ENCODE peak calls at places on chromosomes 11 and 22, in six cellular contexts. Z, S, D, R, C and K are unnamed samples. For H3K4me1, the result is how much of the 10 kb centered on the place peaks cover.

GRCh38 chr11:45155058-45155551 is 8.7 kb downstream of the PRDM11 start:
- ATAC-seq in Z (no peak), S (no peak), D (no peak), R (no peak), C (no peak), K (no peak)

GRCh38 chr22:43561421-43562178 is 149.8 kb downstream of the MPPED1 start:
- ATAC-seq in Z (peak), S (no peak), D (no peak), R (no peak), C (no peak), K (no peak)

GRCh38 chr11:78199015-78199652 is 10.4 kb downstream of the USP35 start:
- ATAC-seq in Z (no peak), S (no peak), D (no peak), R (no peak), C (no peak), K (no peak)

GRCh38 chr22:23820748-23821211 is 18.0 kb downstream of the DERL3 start:
- ATAC-seq in Z (no peak), S (no peak), D (no peak), R (no peak), C (peak), K (no peak)

GRCh38 chr22:22839570-22840314 is 47.9 kb upstream of the IGLL5 start:
- ATAC-seq in Z (no peak), S (no peak), D (no peak), R (no peak), C (no peak), K (no peak)

GRCh38 chr11:13119928-13120520 is 110.9 kb downstream of the RASSF10 start:
- ATAC-seq in Z (no peak), S (peak), D (no peak), R (no peak), C (no peak), K (no peak)

GRCh38 chr11:100585728-100586127 is 101.4 kb upstream of the ARHGAP42 start:
- ATAC-seq in Z (no peak), S (no peak), D (no peak), R (no peak), C (no peak), K (peak)

GRCh38 chr22:27534720-27535125 is 266.8 kb downstream of the MN1 start:
- ATAC-seq in Z (no peak), S (no peak), D (no peak), R (no peak), C (peak), K (peak)

GRCh38 chr22:44200855-44201550 is 20.3 kb downstream of the PARVG start:
- ATAC-seq in Z (no peak), S (no peak), D (no peak), R (no peak), C (no peak), K (peak)

GRCh38 chr11:106395716-106396349 is 318.4 kb downstream of the AASDHPPT start:
- ATAC-seq in Z (no peak), S (no peak), D (no peak), R (no peak), C (no peak), K (no peak)

GRCh38 chr22:20656516-20656901 is 117.4 kb upstream of the SERPIND1 start:
- ATAC-seq in Z (no peak), S (peak), D (no peak), R (no peak), C (no peak), K (no peak)

GRCh38 chr11:27514558-27514957 is 8.0 kb upstream of the LIN7C start:
- ATAC-seq in Z (no peak), S (no peak), D (no peak), R (peak), C (no peak), K (no peak)

GRCh38 chr22:46665151-46665695 is 45.0 kb downstream of the GRAMD4 start:
- ATAC-seq in Z (no peak), S (no peak), D (no peak), R (no peak), C (no peak), K (no peak)

GRCh38 chr22:20243176-20243544 is 25.0 kb downstream of the RTN4R start:
- ATAC-seq in Z (no peak), S (no peak), D (no peak), R (no peak), C (no peak), K (no peak)

GRCh38 chr11:132999031-132999430 is 533.3 kb downstream of the OPCML start:
- ATAC-seq in Z (no peak), S (no peak), D (no peak), R (no peak), C (no peak), K (no peak)

GRCh38 chr11:79956061-79956460 is 515.2 kb upstream of the TENM4 start:
- ATAC-seq in Z (no peak), S (no peak), D (no peak), R (no peak), C (no peak), K (no peak)

GRCh38 chr22:29152381-29153138 is 53.1 kb upstream of the EMID1 start:
- ATAC-seq in Z (peak), S (no peak), D (no peak), R (no peak), C (peak), K (peak)

GRCh38 chr11:101441747-101442146 is 142.1 kb downstream of the TRPC6 start:
- ATAC-seq in Z (peak), S (no peak), D (no peak), R (peak), C (peak), K (peak)

GRCh38 chr11:113904379-113905101 is at the start of gene HTR3B:
- ATAC-seq in Z (no peak), S (no peak), D (no peak), R (no peak), C (no peak), K (no peak)

GRCh38 chr22:21842946-21843345 is 24.5 kb downstream of the MAPK1 start:
- ATAC-seq in Z (no peak), S (no peak), D (no peak), R (no peak), C (no peak), K (no peak)

GRCh38 chr22:24894998-24895397 is 51.5 kb downstream of the LHFPL7 start:
- ATAC-seq in Z (peak), S (peak), D (peak), R (peak), C (peak), K (peak)

GRCh38 chr11:69909561-69910518 is 90.6 kb upstream of the FGF3 start:
- ATAC-seq in Z (no peak), S (peak), D (peak), R (no peak), C (no peak), K (no peak)

GRCh38 chr11:114026355-114026754 is 33.2 kb upstream of the ZBTB16 start:
- ATAC-seq in Z (no peak), S (peak), D (peak), R (no peak), C (peak), K (no peak)

GRCh38 chr11:102850973-102851745 is 7.8 kb upstream of the MMP3 start:
- ATAC-seq in Z (no peak), S (no peak), D (no peak), R (no peak), C (peak), K (no peak)

GRCh38 chr11:6209801-6210200 is 4.4 kb downstream of the C11orf42 start:
- ATAC-seq in Z (peak), S (no peak), D (no peak), R (no peak), C (peak), K (no peak)

GRCh38 chr11:59973097-59973496 is 9.3 kb downstream of the OOSP4A start:
- ATAC-seq in Z (no peak), S (no peak), D (no peak), R (no peak), C (no peak), K (no peak)

GRCh38 chr11:88348870-88349269 is 11.3 kb upstream of the CTSC start:
- ATAC-seq in Z (no peak), S (no peak), D (no peak), R (no peak), C (no peak), K (no peak)

GRCh38 chr11:94771951-94772350 is 3.8 kb downstream of the AMOTL1 start:
- ATAC-seq in Z (no peak), S (no peak), D (no peak), R (no peak), C (no peak), K (no peak)
- H3K4me1 ChIP-seq in Z (half or more), S (half or more), D (under half), R (under half), C (under half), K (half or more)

GRCh38 chr11:112615238-112615637 is 346.0 kb upstream of the NCAM1 start:
- ATAC-seq in Z (no peak), S (no peak), D (no peak), R (no peak), C (no peak), K (no peak)

GRCh38 chr11:112613051-112613972 is 347.9 kb upstream of the NCAM1 start:
- ATAC-seq in Z (peak), S (peak), D (peak), R (peak), C (peak), K (peak)

GRCh38 chr11:112612283-112612849 is 348.9 kb upstream of the NCAM1 start:
- ATAC-seq in Z (no peak), S (peak), D (no peak), R (no peak), C (no peak), K (no peak)

GRCh38 chr11:112616292-112617088 is 344.7 kb upstream of the NCAM1 start:
- ATAC-seq in Z (no peak), S (no peak), D (no peak), R (no peak), C (no peak), K (no peak)

DNA sequence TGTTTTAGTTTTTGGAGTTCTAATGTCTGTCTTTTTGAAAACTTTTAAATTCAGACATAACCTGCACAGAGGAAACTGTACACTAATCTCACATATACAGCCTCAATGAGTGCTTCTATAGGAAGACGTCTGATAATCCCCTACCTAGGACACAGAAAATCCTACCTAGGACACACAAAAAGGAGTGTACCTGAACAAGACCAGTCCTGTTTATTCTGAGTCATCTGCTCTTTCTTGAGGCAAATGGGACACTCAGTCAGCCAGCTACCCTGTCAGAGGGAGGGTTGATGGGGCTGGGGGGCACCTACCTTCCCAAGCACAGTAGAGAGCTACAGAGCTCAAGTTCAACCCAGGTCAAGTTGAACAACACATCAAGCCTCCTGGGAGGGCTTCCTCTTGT is 346.6 kb upstream of the NCAM1 start:
- ATAC-seq in Z (no peak), S (no peak), D (no peak), R (no peak), C (no peak), K (no peak)
- H3K4me1 ChIP-seq in Z (under half), S (under half), D (under half), R (under half), C (under half), K (under half)

DNA sequence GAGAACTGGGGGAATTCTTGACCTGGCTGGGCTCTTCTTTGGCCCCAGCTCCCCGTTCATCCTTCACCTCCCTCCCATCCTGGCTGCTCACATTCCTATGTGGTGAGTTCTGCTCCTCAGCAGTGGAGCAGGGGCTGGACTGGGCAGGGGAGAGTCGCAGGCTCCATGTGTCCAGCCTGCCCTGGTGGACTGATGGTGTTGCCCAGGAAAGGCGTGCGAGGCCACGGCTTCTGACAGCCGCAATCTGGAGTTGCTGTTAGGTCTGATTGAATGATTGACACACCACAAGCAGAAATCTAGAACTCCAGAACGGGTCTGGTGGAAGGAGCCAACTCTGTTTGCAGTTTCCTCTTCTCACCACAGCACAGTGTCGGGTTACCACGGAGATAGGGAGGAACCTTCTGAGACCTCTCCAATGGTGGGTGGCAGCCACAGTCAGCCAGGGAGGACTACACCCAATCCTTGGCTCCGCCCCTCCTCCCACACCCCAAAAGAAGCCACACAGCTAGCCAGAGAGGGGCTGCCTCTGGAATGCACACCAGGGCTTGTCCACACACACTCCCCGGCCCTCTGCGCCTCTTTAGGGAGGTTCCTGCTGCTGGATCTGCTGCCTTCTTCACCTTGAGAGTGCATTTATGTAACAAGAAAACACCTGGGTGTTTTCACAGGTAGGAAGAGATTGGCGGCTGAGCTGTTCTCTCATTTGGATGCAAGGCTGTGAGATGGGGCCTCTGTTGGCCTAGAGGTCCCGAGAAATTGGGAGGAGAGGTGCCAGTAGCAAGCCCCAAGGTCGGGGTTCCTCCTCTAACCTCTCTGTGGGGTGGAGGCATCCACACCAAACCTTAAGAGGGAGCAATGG is 56.4 kb upstream of the CD44 start:
- ATAC-seq in Z (peak), S (peak), D (peak), R (peak), C (peak), K (peak)
- H3K4me1 ChIP-seq in Z (under half), S (half or more), D (under half), R (under half), C (under half), K (half or more)

GRCh38 chr22:37193629-37194191 is 5.7 kb upstream of the C1QTNF6 start:
- ATAC-seq in Z (no peak), S (no peak), D (peak), R (no peak), C (peak), K (no peak)
- H3K4me1 ChIP-seq in Z (half or more), S (half or more), D (half or more), R (under half), C (under half), K (under half)

GRCh38 chr11:65524747-65525658 is at the start of gene SCYL1:
- ATAC-seq in Z (peak), S (peak), D (peak), R (peak), C (peak), K (peak)

GRCh38 chr11:65528819-65529350 is 4.0 kb downstream of the SCYL1 start:
- ATAC-seq in Z (no peak), S (no peak), D (no peak), R (no peak), C (no peak), K (no peak)

GRCh38 chr11:65525659-65526480 is 987 bp downstream of the SCYL1 start:
- ATAC-seq in Z (no peak), S (no peak), D (no peak), R (no peak), C (no peak), K (no peak)

GRCh38 chr11:65524010-65524746 is 705 bp upstream of the SCYL1 start:
- ATAC-seq in Z (peak), S (no peak), D (peak), R (peak), C (peak), K (peak)

GRCh38 chr11:65526744-65527143 is 1.9 kb downstream of the SCYL1 start:
- ATAC-seq in Z (no peak), S (no peak), D (no peak), R (no peak), C (no peak), K (no peak)
- H3K4me1 ChIP-seq in Z (under half), S (under half), D (under half), R (under half), C (under half), K (under half)